ENCODE peak calls at places on chromosome 17, in five cellular contexts. K is NCI-H1105; V is activated CD8-positive, alpha-beta memory T cell treated with anti-CD3 and anti-CD28 coated beads for 1 hour; H is putamen; A is BE2C. U is an unnamed sample.
A peak's percentile ranks its signal among the peaks of the same experiment; 100 is the strongest.

GRCh38 chr17:49779730-49780220 is 8.7 kb upstream of the KAT7 start:
- DNase-seq in K (no peak), A (peak; percentile 42), H (no peak), V (no peak), U (peak; percentile 6)

GRCh38 chr17:46027326-46028325 is 28.6 kb downstream of the STH start:
- DNase-seq in H (no peak), K (peak; percentile 26), V (no peak), A (no peak), U (no peak)

GRCh38 chr17:34443832-34444469 is 80.9 kb upstream of the CCL1 start:
- DNase-seq in A (peak; percentile 54), K (no peak), V (no peak), H (no peak), U (peak; percentile 7)

GRCh38 chr17:80101946-80102706 is 745 bp downstream of the GAA start:
- DNase-seq in K (no peak), V (no peak), A (no peak), H (no peak), U (no peak)

GRCh38 chr17:80807882-80808281 is 183.8 kb upstream of the CHMP6 start:
- DNase-seq in A (no peak), H (no peak), K (no peak), V (no peak), U (no peak)

GRCh38 chr17:59361916-59362810 is 30.7 kb downstream of the YPEL2 start:
- DNase-seq in V (no peak), H (no peak), A (no peak), K (no peak), U (no peak)

GRCh38 chr17:49471089-49471683 is 23.9 kb upstream of the NGFR start:
- DNase-seq in K (no peak), H (peak; percentile 69), A (no peak), V (no peak), U (no peak)

GRCh38 chr17:51035436-51035835 is 85.2 kb downstream of the SPAG9 start:
- DNase-seq in K (no peak), V (no peak), H (peak; percentile 84), A (no peak), U (no peak)

GRCh38 chr17:80889897-80890550 is 101.6 kb upstream of the CHMP6 start:
- DNase-seq in H (no peak), V (no peak), A (no peak), K (no peak), U (no peak)

GRCh38 chr17:72381597-72382397 is 261.0 kb downstream of the SOX9 start:
- DNase-seq in K (peak; percentile 48), V (no peak), A (no peak), H (no peak), U (no peak)

GRCh38 chr17:44084131-44084538 is 13.6 kb downstream of the G6PC3 start:
- DNase-seq in V (no peak), K (no peak), A (peak; percentile 59), H (no peak), U (no peak)

GRCh38 chr17:60565233-60565632 is 34.8 kb upstream of the PPM1D start:
- DNase-seq in A (no peak), V (no peak), K (no peak), H (no peak), U (no peak)

GRCh38 chr17:74748529-74749261 is at the start of gene NHERF1:
- DNase-seq in A (peak; percentile 98), H (peak; percentile 96), K (peak; percentile 86), V (peak; percentile 90), U (no peak)

GRCh38 chr17:79393358-79394038 is 217.4 kb downstream of the RBFOX3 start:
- DNase-seq in V (peak; percentile 43), H (peak; percentile 50), A (peak; percentile 87), K (peak; percentile 51), U (peak; percentile 50)

GRCh38 chr17:17792551-17793377 is 44.0 kb downstream of the SREBF1 start:
- DNase-seq in A (no peak), H (no peak), V (no peak), K (no peak), U (no peak)

GRCh38 chr17:41965694-41966375 is 760 bp upstream of the CNP start:
- DNase-seq in H (no peak), K (peak; percentile 76), A (no peak), V (peak; percentile 33), U (peak; percentile 39)

GRCh38 chr17:49514374-49514738 is 19.3 kb downstream of the NGFR start:
- DNase-seq in H (no peak), K (no peak), A (peak; percentile 55), V (no peak), U (no peak)

GRCh38 chr17:48878920-48879898 is 13.4 kb upstream of the ATP5MC1 start:
- DNase-seq in K (peak; percentile 63), V (peak; percentile 14), H (no peak), A (peak; percentile 59), U (no peak)

GRCh38 chr17:12627776-12628491 is 37.8 kb upstream of the MYOCD start:
- DNase-seq in V (no peak), A (no peak), H (no peak), K (no peak), U (no peak)

GRCh38 chr17:2958706-2959222 is 104.6 kb downstream of the OR1D5 start:
- DNase-seq in A (no peak), H (no peak), V (no peak), K (no peak), U (no peak)

GRCh38 chr17:39191750-39192510 is 5.5 kb downstream of the CACNB1 start:
- DNase-seq in K (no peak), H (no peak), V (no peak), A (no peak), U (no peak)

GRCh38 chr17:77325826-77326581 is 185.2 kb downstream of the SEC14L1 start:
- DNase-seq in A (no peak), H (no peak), K (no peak), V (no peak), U (no peak)

GRCh38 chr17:37191219-37191618 is 184.6 kb upstream of the C17orf78 start:
- DNase-seq in H (no peak), V (no peak), K (no peak), A (no peak), U (no peak)

GRCh38 chr17:60390223-60390622 is 1.7 kb downstream of the USP32 start:
- DNase-seq in A (no peak), H (no peak), V (no peak), K (no peak), U (no peak)

GRCh38 chr17:63503330-63503685 is 19.9 kb upstream of the KCNH6 start:
- DNase-seq in K (no peak), V (no peak), H (no peak), A (no peak), U (no peak)

GRCh38 chr17:45410144-45411091 is 22.3 kb downstream of the ARHGAP27 start:
- DNase-seq in K (no peak), H (no peak), V (no peak), A (no peak), U (no peak)

GRCh38 chr17:40021471-40021961 is 6.3 kb downstream of the CSF3 start:
- DNase-seq in A (no peak), H (no peak), K (no peak), V (no peak), U (no peak)

GRCh38 chr17:72588961-72589360 is 468.1 kb downstream of the SOX9 start:
- DNase-seq in V (no peak), A (peak; percentile 47), K (peak; percentile 68), H (no peak), U (no peak)

GRCh38 chr17:50270430-50271172 is 3.7 kb upstream of the TMEM92 start:
- DNase-seq in A (no peak), H (no peak), V (no peak), K (no peak), U (no peak)